ENCODE peak calls at places on chromosomes 5 and 9, in four cellular contexts. N is H1, R is GM12878, L is SK-N-SH. T is an unnamed sample.

GRCh38 chr9:105510024-105510423 is 47.9 kb upstream of the FKTN start:
- DNase-seq in N (no peak), L (no peak), R (peak; percentile 54), T (no peak)

GRCh38 chr5:66896207-66896606 is 300.0 kb downstream of the MAST4 start:
- DNase-seq in R (no peak), L (no peak), N (no peak), T (peak; percentile 16)

GRCh38 chr5:131436081-131436480 is 172.2 kb downstream of the CDC42SE2 start:
- DNase-seq in N (no peak), L (no peak), R (no peak), T (no peak)

GRCh38 chr5:624118-624950 is 12.2 kb downstream of the CEP72 start:
- DNase-seq in N (no peak), R (no peak), L (no peak), T (no peak)

GRCh38 chr9:21747171-21747570 is 55.3 kb upstream of the MTAP start:
- DNase-seq in L (no peak), N (no peak), R (no peak), T (no peak)

GRCh38 chr9:13719981-13720380 is 440.5 kb upstream of the MPDZ start:
- DNase-seq in N (no peak), R (no peak), L (no peak), T (no peak)

GRCh38 chr5:123651234-123651633 is 139.3 kb downstream of the CSNK1G3 start:
- DNase-seq in N (no peak), L (no peak), R (no peak), T (no peak)

GRCh38 chr9:119283118-119283794 is 86.0 kb downstream of the BRINP1 start:
- DNase-seq in L (no peak), R (no peak), N (peak; percentile 59), T (no peak)

GRCh38 chr5:21847300-21847699 is 1005.8 kb downstream of the CDH12 start:
- DNase-seq in N (no peak), R (no peak), L (no peak), T (no peak)

GRCh38 chr9:125460883-125461475 is 199.4 kb downstream of the GAPVD1 start:
- DNase-seq in N (no peak), L (no peak), R (no peak), T (no peak)

GRCh38 chr9:119101048-119101447 is 268.2 kb downstream of the BRINP1 start:
- DNase-seq in N (no peak), L (no peak), R (no peak), T (no peak)

GRCh38 chr5:112569596-112569995 is 150.5 kb upstream of the EPB41L4A start:
- DNase-seq in N (no peak), R (no peak), L (no peak), T (no peak)

GRCh38 chr9:8660383-8660782 is 860.8 kb upstream of the DMAC1 start:
- DNase-seq in R (no peak), L (no peak), N (no peak), T (no peak)

GRCh38 chr5:37844004-37844403 is 4.2 kb upstream of the GDNF start:
- DNase-seq in L (no peak), N (no peak), R (no peak), T (no peak)

GRCh38 chr5:150625831-150626746 is 14.4 kb upstream of the SYNPO start:
- DNase-seq in L (no peak), N (no peak), R (peak; percentile 57), T (no peak)

DNA sequence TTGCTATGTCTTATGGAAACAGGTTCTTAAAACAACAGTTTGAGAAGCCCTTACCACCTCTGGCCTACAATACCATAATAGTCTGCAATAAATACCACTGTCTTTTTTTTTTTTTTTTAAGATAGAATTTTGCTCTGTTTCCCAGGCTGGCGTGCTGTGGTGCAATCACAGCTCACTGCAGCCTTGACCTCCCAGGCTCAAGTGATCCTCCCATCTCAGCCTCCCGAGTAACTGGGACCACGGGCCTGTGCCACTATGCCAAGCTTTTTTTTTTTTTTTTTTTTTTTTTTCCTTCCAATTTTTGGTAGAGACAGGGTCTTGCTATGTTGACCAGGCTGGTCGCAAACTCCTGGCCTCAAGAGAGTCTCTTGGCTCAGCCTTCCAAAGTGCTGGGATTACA is 37.0 kb downstream of the AFF4 start:
- DNase-seq in R (no peak), L (no peak), N (no peak), T (no peak)
- TF ChIP-seq TAF1 in R (no peak), L (no peak), N (no peak), T (no peak)

GRCh38 chr5:16179511-16179935 is at the start of gene MARCHF11:
- DNase-seq in L (peak; percentile 92), R (no peak), N (no peak), T (no peak)
- TF ChIP-seq JUND in L (no peak), R (no peak), N (no peak), T (no peak)

DNA sequence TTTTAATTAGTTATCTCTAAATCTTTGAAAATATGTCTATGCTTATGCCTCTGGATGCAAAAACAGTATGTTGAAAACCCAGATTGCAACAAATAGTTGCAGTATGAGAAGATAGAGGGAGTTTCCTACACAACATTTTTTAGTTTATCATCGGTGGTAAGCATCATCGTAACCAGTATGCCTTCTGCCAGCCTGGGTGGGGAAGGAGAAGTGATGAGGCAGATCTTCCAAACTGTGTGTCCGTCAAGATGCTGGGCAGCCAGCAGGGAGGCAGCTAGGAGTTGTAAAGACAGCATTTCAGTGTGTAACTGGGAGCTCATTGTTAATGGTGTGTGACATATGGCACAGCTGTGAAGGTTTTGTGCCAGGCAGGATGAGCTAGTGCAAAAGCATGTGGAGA is 347.2 kb upstream of the ADAMTSL1 start:
- DNase-seq in N (no peak), R (no peak), L (no peak), T (no peak)
- TF ChIP-seq TAF1 in N (no peak), R (no peak), L (no peak), T (no peak)

DNA sequence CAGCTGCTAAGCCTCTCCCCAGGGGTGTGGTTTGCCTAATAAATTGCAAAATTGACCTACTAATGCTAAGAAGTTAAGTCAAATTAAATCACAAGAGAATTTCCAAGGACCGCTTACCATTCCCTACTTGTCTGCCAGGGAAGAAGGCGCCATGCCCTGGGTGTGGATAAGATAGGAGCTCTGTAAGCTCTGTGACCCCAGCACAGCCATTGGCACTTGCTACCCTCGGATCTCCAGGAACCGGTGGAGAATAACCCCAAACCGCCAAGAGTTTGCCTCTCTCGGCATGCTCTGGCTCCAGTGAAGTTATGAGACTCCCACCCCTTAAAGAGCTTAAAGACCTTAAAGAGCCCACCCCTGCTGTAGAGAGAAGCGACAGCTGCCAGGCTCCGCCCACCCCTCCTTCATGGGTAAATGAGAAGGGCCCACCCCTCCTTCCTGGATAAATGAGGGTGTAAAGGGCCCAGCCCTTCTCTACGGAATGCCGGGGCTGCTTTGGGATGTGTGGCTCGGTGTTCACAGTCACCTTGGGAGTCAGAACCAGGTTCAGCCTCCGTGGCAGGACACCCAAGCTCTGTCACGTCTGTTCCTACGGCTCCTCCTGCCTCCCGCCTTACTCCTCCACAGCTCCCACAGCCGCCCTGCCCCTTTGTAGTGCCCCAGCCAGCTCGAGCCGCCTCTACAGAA is 59.1 kb downstream of the NEURL1B start:
- DNase-seq in R (no peak), N (no peak), L (no peak), T (no peak)
- TF ChIP-seq JUND in R (no peak), N (no peak), L (no peak), T (no peak)